ENCODE peak calls at places on chromosomes 13 and 19, in nine cellular contexts. J is heart left ventricle, E is ascending aorta, O is esophagus squamous epithelium, F is thoracic aorta, S is foreskin keratinocyte, W is uterus, X is OCI-LY7, V is cardiac muscle cell. Z is an unnamed sample.
A peak's percentile ranks its signal among the peaks of the same experiment; 100 is the strongest.

GRCh38 chr13:70188567-70188966 is 80.3 kb upstream of the KLHL1 start:
- DNase-seq in O (no peak), X (no peak), F (no peak), W (no peak), E (no peak), S (no peak), J (no peak), V (no peak), Z (peak; percentile 27)

GRCh38 chr13:103852036-103852435 is 785.8 kb upstream of the SLC10A2 start:
- DNase-seq in V (no peak), O (no peak), E (no peak), X (no peak), F (no peak), W (no peak), J (no peak), S (no peak), Z (no peak)

GRCh38 chr13:68323106-68323505 is 1093.0 kb upstream of the PCDH9 start:
- DNase-seq in X (no peak), V (no peak), S (no peak), J (no peak), W (no peak), F (no peak), O (no peak), E (no peak), Z (no peak)

GRCh38 chr19:21127898-21128297 is 13.9 kb upstream of the ZNF431 start:
- DNase-seq in V (no peak), S (no peak), O (no peak), J (no peak), E (no peak), X (no peak), W (no peak), F (no peak), Z (no peak)

GRCh38 chr19:46474211-46474610 is 2.8 kb upstream of the PNMA8A start:
- DNase-seq in E (no peak), X (no peak), J (no peak), V (no peak), O (no peak), W (no peak), S (peak; percentile 48), F (no peak), Z (no peak)

GRCh38 chr19:9934132-9934950 is 2.0 kb downstream of the OLFM2 start:
- DNase-seq in J (peak; percentile 49), W (peak; percentile 89), F (no peak), E (peak; percentile 77), X (peak; percentile 86), O (no peak), V (peak; percentile 77), S (peak; percentile 56), Z (peak; percentile 85)

GRCh38 chr13:61608138-61608537 is 192.5 kb upstream of the PCDH20 start:
- DNase-seq in X (no peak), S (no peak), V (no peak), F (no peak), J (no peak), W (no peak), O (no peak), E (no peak), Z (no peak)

GRCh38 chr13:44399045-44399444 is 25.4 kb downstream of the SERP2 start:
- DNase-seq in F (no peak), E (no peak), O (no peak), X (no peak), W (no peak), S (no peak), J (no peak), V (no peak), Z (no peak)

GRCh38 chr13:33073338-33073737 is 57.1 kb downstream of the KL start:
- DNase-seq in X (no peak), F (no peak), J (no peak), S (no peak), E (no peak), W (no peak), V (no peak), O (no peak), Z (no peak)

GRCh38 chr13:44301639-44302015 is 72.0 kb upstream of the SERP2 start:
- DNase-seq in E (no peak), F (no peak), W (no peak), J (no peak), V (no peak), X (no peak), S (no peak), O (no peak), Z (no peak)

GRCh38 chr19:35782589-35782988 is 7.2 kb downstream of the ARHGAP33 start:
- DNase-seq in V (no peak), O (no peak), F (no peak), E (no peak), W (no peak), X (no peak), J (no peak), S (no peak), Z (no peak)

GRCh38 chr13:74573654-74574053 is 439.4 kb upstream of the KLF12 start:
- DNase-seq in F (no peak), J (peak; percentile 8), X (no peak), V (peak; percentile 6), E (no peak), W (no peak), S (no peak), O (no peak), Z (no peak)
- TF ChIP-seq CTCF in F (no peak), J (no peak), X (peak; percentile 51), V (no peak), E (no peak), W (no peak), S (no peak), O (no peak), Z (no peak)

DNA sequence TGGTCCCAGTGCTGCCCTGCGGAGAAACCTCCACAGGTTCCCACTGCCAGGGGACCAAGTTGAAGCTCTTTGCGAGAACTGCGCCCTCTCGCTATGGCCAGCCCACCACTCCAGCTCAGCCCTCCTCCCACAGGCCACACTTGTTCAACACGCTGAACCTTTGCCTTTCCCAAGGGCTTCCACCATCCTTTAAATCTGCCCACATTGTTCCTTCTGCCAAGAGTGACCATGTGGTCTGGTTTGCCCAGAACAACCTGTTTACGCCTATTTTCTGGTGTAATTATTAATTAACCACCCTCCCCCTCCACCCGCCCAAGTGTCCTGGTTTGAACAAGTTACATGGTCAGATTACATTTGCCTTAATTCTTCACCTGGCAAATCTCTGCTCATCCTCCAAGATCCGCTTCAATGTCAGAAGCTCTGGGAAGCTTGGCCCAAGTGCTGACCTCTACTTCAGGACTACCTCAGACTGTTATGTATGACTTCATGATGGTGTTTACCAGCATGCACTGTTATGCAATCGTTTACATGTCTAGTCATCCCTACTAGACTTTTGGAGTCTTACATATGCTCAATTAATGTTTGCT is 12.0 kb upstream of the USP12 start:
- DNase-seq in W (no peak), S (no peak), J (no peak), E (no peak), X (no peak), V (peak; percentile 36), F (no peak), O (no peak), Z (peak; percentile 36)
- H3K27ac ChIP-seq in W (no peak overlapping the region), S (no peak overlapping the region), J (no peak overlapping the region), E (no peak overlapping the region), X (no peak overlapping the region), V (no peak overlapping the region), F (no peak overlapping the region), O (no peak overlapping the region), Z (peak overlapping the region; percentile 29)

GRCh38 chr13:110705356-110705825 is 525 bp downstream of the CARS2 start:
- DNase-seq in F (no peak), V (no peak), O (no peak), X (no peak), E (no peak), S (peak; percentile 18), J (no peak), W (no peak), Z (no peak)
- TF ChIP-seq CTCF in F (no peak), V (no peak), O (no peak), X (no peak), E (no peak), S (no peak), J (no peak), W (no peak), Z (no peak)

GRCh38 chr13:41649659-41650058 is 192.3 kb downstream of the RGCC start:
- DNase-seq in V (peak; percentile 46), W (no peak), S (no peak), X (peak; percentile 60), J (no peak), O (no peak), E (no peak), F (no peak), Z (no peak)
- H3K27ac ChIP-seq in V (no peak overlapping the region), W (peak overlapping the region; percentile 67), S (no peak overlapping the region), X (no peak overlapping the region), J (no peak overlapping the region), O (no peak overlapping the region), E (no peak overlapping the region), F (no peak overlapping the region), Z (no peak overlapping the region)

GRCh38 chr13:25214371-25215252 is 42.5 kb upstream of the AMER2 start:
- DNase-seq in S (peak; percentile 61), X (no peak), J (no peak), E (peak; percentile 19), F (no peak), W (peak; percentile 37), V (peak; percentile 40), O (no peak), Z (no peak)
- TF ChIP-seq CTCF in S (peak; percentile 27), X (peak; percentile 31), J (no peak), E (no peak), F (no peak), W (no peak), V (peak; percentile 11), O (no peak), Z (no peak)

Z was measured in body of pancreas.